ENCODE peak calls at places on chromosomes 13 and 19, in five cellular contexts. U is neural crest cell; M is activated CD8-positive, alpha-beta T cell treated with anti-CD3 and anti-CD28 coated beads for 36 hours; I is Peyer's patch; K is WERI-Rb-1. V is an unnamed sample.

GRCh38 chr19:41577144-41577830 is 1.3 kb downstream of the CEACAM21 start:
- DNase-seq in U (no peak), I (no peak), K (no peak), M (no peak), V (no peak)

GRCh38 chr13:33347866-33348265 is 62.3 kb upstream of the STARD13 start:
- DNase-seq in M (no peak), U (no peak), K (no peak), I (no peak), V (no peak)

GRCh38 chr13:77544365-77544764 is 8.9 kb downstream of the SCEL start:
- DNase-seq in K (no peak), U (no peak), I (no peak), M (no peak), V (no peak)

GRCh38 chr13:87671824-87672603 is 843 bp downstream of the SLITRK5 start:
- DNase-seq in I (peak; percentile 44), M (no peak), K (peak; percentile 62), U (peak; percentile 48), V (no peak)

GRCh38 chr19:13796301-13797057 is 1.2 kb downstream of the ZSWIM4 start:
- DNase-seq in K (peak; percentile 30), M (peak; percentile 44), U (no peak), I (no peak), V (peak; percentile 77)

GRCh38 chr13:95146486-95146885 is 154.8 kb downstream of the ABCC4 start:
- DNase-seq in I (no peak), M (no peak), U (no peak), K (no peak), V (no peak)

GRCh38 chr19:35344511-35345031 is 3.1 kb upstream of the FFAR1 start:
- DNase-seq in M (no peak), U (no peak), K (no peak), I (no peak), V (peak; percentile 5)

GRCh38 chr19:7191946-7192691 is 102.1 kb downstream of the INSR start:
- DNase-seq in U (no peak), I (no peak), K (no peak), M (peak; percentile 74), V (no peak)

GRCh38 chr13:80157261-80157942 is 183.5 kb downstream of the SPRY2 start:
- DNase-seq in M (no peak), K (no peak), U (no peak), I (no peak), V (no peak)

GRCh38 chr19:1244693-1245451 is 3.3 kb downstream of the ATP5F1D start:
- DNase-seq in I (peak; percentile 92), K (peak; percentile 49), M (no peak), U (no peak), V (no peak)

GRCh38 chr13:105665284-105665683 is 870.2 kb downstream of the EFNB2 start:
- DNase-seq in K (no peak), M (no peak), U (no peak), I (no peak), V (no peak)

GRCh38 chr13:79692846-79693245 is 211.9 kb downstream of the NDFIP2 start:
- DNase-seq in M (no peak), K (no peak), U (no peak), I (no peak), V (no peak)

GRCh38 chr19:3857449-3858003 is 11.3 kb downstream of the ZFR2 start:
- DNase-seq in U (no peak), K (no peak), I (no peak), M (no peak), V (no peak)

GRCh38 chr13:48155850-48156249 is 60.9 kb upstream of the MED4 start:
- DNase-seq in I (no peak), K (no peak), U (no peak), M (peak; percentile 38), V (no peak)

GRCh38 chr19:6063576-6063961 is 46.7 kb downstream of the RFX2 start:
- DNase-seq in M (no peak), I (no peak), K (no peak), U (no peak), V (peak; percentile 20)

GRCh38 chr13:110445722-110446569 is 115.6 kb downstream of the RAB20 start:
- DNase-seq in K (no peak), I (no peak), U (no peak), M (no peak), V (no peak)

GRCh38 chr13:72290962-72291681 is 424.1 kb upstream of the DACH1 start:
- DNase-seq in M (no peak), I (no peak), U (no peak), K (no peak), V (no peak)

GRCh38 chr19:33960566-33960965 is 163.9 kb downstream of the KCTD15 start:
- DNase-seq in U (no peak), K (no peak), M (no peak), I (no peak), V (no peak)

GRCh38 chr13:31105020-31105800 is 56.5 kb downstream of the HSPH1 start:
- DNase-seq in U (no peak), I (no peak), M (no peak), K (no peak), V (no peak)
- TF ChIP-seq CTCF in U (no peak), I (no peak), M (no peak), K (no peak), V (no peak)

GRCh38 chr13:52399708-52400107 is 6.3 kb downstream of the THSD1 start:
- DNase-seq in K (no peak), M (no peak), U (no peak), I (no peak), V (no peak)
- TF ChIP-seq CTCF in K (no peak), M (no peak), U (no peak), I (no peak), V (no peak)

DNA sequence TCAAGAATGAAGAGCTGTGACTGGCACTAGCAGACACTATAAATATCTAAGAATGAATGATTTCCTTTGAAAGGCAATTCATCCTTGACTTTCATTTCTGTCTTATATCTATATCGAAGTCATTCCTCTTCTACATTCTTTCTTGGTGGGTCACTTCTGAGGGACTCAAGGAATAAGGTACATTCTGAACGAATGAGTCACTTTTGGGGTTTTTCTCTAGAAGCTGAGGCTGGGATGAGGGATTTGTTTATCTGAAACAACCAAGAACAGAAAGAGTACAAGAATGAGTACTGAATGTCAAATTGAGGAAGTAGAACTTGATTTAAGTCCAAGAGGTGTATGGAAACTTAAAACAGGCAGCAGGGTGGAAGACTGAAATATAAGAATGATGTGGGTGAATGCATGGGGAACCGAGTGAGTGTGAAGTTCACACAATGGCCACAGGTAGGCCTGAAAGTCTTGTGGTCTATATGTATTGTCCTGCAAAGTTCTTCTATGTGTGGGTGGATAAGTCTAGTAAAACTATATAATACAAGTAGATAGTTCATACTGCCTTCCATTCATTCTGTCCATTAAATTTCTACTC is 343.9 kb downstream of the OXGR1 start:
- DNase-seq in K (no peak), I (no peak), U (no peak), M (no peak), V (no peak)
- TF ChIP-seq CTCF in K (no peak), I (no peak), U (peak; percentile 16), M (no peak), V (no peak)

DNA sequence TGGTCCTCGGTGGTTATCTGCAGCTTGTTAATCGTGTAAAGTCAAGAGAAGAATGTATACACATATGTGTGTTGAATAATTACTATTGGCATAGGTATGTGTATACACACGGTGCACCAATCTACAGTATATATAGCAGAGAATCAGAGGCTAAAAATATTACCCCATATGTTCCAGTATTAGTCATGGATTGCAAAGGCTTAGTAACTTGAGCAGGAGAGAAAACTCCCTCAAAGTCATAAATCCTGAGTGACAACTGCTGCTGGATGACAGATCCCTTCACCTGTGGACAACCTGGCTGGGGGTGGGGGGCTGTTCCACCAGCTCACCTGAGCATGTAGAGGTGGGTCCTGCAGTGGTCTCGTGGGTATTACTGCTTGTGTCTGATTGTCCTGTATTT is 185.0 kb downstream of the ZNF536 start:
- DNase-seq in M (no peak), U (no peak), K (peak; percentile 55), I (no peak), V (no peak)
- TF ChIP-seq CTCF in M (no peak), U (no peak), K (no peak), I (no peak), V (no peak)

DNA sequence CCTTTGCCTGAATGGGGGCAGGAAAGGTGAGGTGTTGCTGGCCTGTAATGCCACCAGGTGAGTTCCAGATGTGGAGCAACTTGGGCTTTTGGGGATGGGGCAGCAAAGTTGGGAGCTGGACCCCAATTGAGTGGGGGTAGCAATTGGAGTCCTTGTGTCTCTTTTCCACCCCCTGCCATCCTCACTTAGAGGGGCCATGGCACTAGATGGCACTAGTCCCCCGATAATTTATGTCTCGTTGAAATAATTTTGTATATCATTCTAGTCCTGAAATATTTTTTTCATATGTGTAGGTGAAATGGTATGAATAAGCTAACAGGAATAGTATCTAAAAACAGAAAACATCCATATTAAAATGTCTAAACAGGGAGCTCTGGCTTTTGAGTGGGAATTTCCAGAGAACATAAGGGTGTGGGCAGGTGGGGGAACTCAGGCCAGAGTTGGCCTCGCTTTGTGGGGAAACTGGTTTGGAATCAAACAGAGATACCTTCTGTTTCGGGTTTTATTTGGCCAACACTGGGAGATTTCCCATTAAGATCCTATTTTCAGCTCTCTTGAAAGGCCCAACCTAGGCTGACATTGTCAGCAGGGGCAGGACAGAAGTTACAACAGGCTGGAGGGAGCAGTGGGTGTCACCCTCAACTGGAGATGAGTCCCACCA is 3.4 kb downstream of the ZNF576 start:
- DNase-seq in M (no peak), U (no peak), K (no peak), I (no peak), V (no peak)
- TF ChIP-seq CTCF in M (no peak), U (no peak), K (no peak), I (no peak), V (no peak)

GRCh38 chr13:29924951-29925350 is 74.5 kb upstream of the UBL3 start:
- DNase-seq in U (no peak), I (no peak), M (no peak), K (no peak), V (no peak)
- TF ChIP-seq CTCF in U (no peak), I (no peak), M (no peak), K (no peak), V (no peak)

GRCh38 chr19:18396471-18397241 is 766 bp downstream of the LRRC25 start:
- DNase-seq in K (no peak), M (no peak), I (no peak), U (no peak), V (no peak)

GRCh38 chr19:18399008-18399407 is 1.6 kb upstream of the LRRC25 start:
- DNase-seq in M (no peak), K (no peak), I (no peak), U (no peak), V (no peak)

GRCh38 chr19:18397242-18398202 is at the start of gene LRRC25:
- DNase-seq in K (no peak), M (peak; percentile 37), I (no peak), U (no peak), V (no peak)

GRCh38 chr19:18406749-18407148 is 9.3 kb upstream of the LRRC25 start:
- DNase-seq in K (no peak), I (no peak), M (no peak), U (no peak), V (no peak)

GRCh38 chr19:18401580-18402112 is 4.2 kb upstream of the LRRC25 start:
- DNase-seq in M (peak; percentile 21), U (no peak), I (no peak), K (no peak), V (no peak)
- TF ChIP-seq CTCF in M (no peak), U (peak; percentile 54), I (no peak), K (peak; percentile 29), V (no peak)

DNA sequence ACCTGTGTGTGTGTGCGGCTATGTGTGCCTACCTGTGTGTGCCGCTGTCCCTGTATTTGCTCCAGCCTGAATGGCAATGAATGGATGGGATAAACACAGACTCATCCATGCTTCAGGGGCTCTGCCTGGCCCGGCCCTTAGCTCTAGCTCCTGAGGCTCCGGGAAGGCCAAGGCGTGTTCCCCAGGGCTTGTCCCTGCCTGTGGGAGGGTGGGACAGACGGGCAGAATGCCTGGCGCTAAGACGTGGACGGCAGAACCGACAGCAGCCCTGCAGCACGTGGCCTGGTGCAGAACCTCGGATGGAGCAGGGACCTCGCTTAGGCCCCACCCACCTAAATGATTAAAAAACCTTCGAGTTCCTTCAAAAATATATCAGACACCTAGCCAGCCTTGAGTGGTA is 57.8 kb upstream of the C13orf46 start:
- DNase-seq in K (no peak), U (no peak), M (no peak), I (no peak), V (no peak)
- TF ChIP-seq CTCF in K (no peak), U (no peak), M (no peak), I (no peak), V (no peak)

V was measured in omental fat pad.